ENCODE peak calls at places on chromosomes 3 and 15, in nine cellular contexts. V is naive thymus-derived CD8-positive, alpha-beta T cell; Y is T-helper 17 cell; B is A549; X is HTR-8/SVneo; N is kidney; P is HEK293T; W is glomerular endothelial cell; K is B cell. S is an unnamed sample.

GRCh38 chr3:63089735-63090134 is 188.4 kb upstream of the SYNPR start:
- DNase-seq in V (no peak), Y (no peak), B (no peak), X (no peak), N (no peak), P (no peak), W (no peak), K (no peak), S (no peak)

GRCh38 chr3:99867594-99868437 is 50.2 kb downstream of the CMSS1 start:
- DNase-seq in V (no peak), Y (no peak), B (no peak), X (no peak), N (no peak), P (no peak), W (no peak), K (no peak), S (no peak)

GRCh38 chr3:12797124-12797891 is 828 bp downstream of the CAND2 start:
- DNase-seq in V (no peak), Y (no peak), B (no peak), X (no peak), N (no peak), P (no peak), W (no peak), K (peak; percentile 47), S (no peak)

GRCh38 chr3:29426302-29427226 is 145.7 kb downstream of the RBMS3 start:
- DNase-seq in V (no peak), Y (no peak), B (no peak), X (no peak), N (no peak), P (no peak), W (no peak), K (no peak), S (no peak)

GRCh38 chr3:23308986-23309625 is 106.0 kb downstream of the UBE2E2 start:
- DNase-seq in V (no peak), Y (no peak), B (no peak), X (no peak), N (no peak), P (no peak), W (no peak), K (no peak), S (no peak)

GRCh38 chr3:139534444-139534812 is 5.1 kb downstream of the RBP1 start:
- DNase-seq in V (no peak), Y (no peak), B (no peak), X (peak; percentile 22), N (no peak), P (no peak), W (no peak), K (no peak), S (no peak)

GRCh38 chr15:81752149-81752942 is 293.5 kb downstream of the MEX3B start:
- DNase-seq in V (no peak), Y (no peak), B (no peak), X (peak; percentile 6), N (peak; percentile 78), P (peak; percentile 19), W (no peak), K (no peak), S (no peak)

GRCh38 chr15:30991301-30992072 is at the start of gene MTMR10:
- DNase-seq in V (peak; percentile 85), Y (peak; percentile 63), B (peak; percentile 77), X (peak; percentile 73), N (peak; percentile 93), P (peak; percentile 74), W (no peak), K (peak; percentile 89), S (peak; percentile 88)

GRCh38 chr3:47250309-47251060 is 32.1 kb downstream of the KIF9 start:
- DNase-seq in V (no peak), Y (no peak), B (peak; percentile 28), X (peak; percentile 45), N (peak; percentile 55), P (peak; percentile 45), W (peak; percentile 23), K (no peak), S (no peak)

GRCh38 chr3:38657369-38657768 is 7.9 kb upstream of the SCN5A start:
- DNase-seq in V (no peak), Y (no peak), B (no peak), X (no peak), N (no peak), P (no peak), W (no peak), K (no peak), S (peak; percentile 53)

GRCh38 chr3:44712455-44713075 is at the start of gene ZNF502:
- DNase-seq in V (peak; percentile 56), Y (peak; percentile 10), B (peak; percentile 51), X (peak; percentile 82), N (peak; percentile 92), P (peak; percentile 68), W (peak; percentile 54), K (peak; percentile 73), S (peak; percentile 94)

GRCh38 chr3:186782542-186783069 is 771 bp upstream of the EIF4A2 start:
- DNase-seq in V (no peak), Y (no peak), B (no peak), X (no peak), N (no peak), P (no peak), W (no peak), K (no peak), S (no peak)

GRCh38 chr3:40230382-40230781 is 79.1 kb upstream of the EIF1B start:
- DNase-seq in V (no peak), Y (no peak), B (no peak), X (no peak), N (no peak), P (no peak), W (no peak), K (no peak), S (no peak)

GRCh38 chr3:123070471-123070870 is 3.6 kb downstream of the PDIA5 start:
- DNase-seq in V (no peak), Y (no peak), B (no peak), X (no peak), N (no peak), P (no peak), W (no peak), K (no peak), S (no peak)